ENCODE peak calls at places on chromosomes 7 and 10, in eight cellular contexts. G, P, W, M, K, X, T and I are unnamed samples.

GRCh38 chr10:69425513-69426298 is 9.0 kb upstream of the TACR2 start:
- DNase-seq in M (no peak), G (peak; percentile 79), W (no peak), K (peak; percentile 60), P (no peak), T (no peak), X (no peak), I (peak; percentile 78)

GRCh38 chr10:24920907-24921881 is 31.2 kb downstream of the PRTFDC1 start:
- DNase-seq in M (no peak), W (peak; percentile 62), P (peak; percentile 33), K (peak; percentile 40), T (peak; percentile 24), G (no peak), X (no peak), I (peak; percentile 61)

GRCh38 chr10:17229717-17229966 is 1.6 kb downstream of the VIM start:
- DNase-seq in K (no peak), P (no peak), X (no peak), M (no peak), G (no peak), T (no peak), W (no peak), I (peak; percentile 20)

GRCh38 chr10:46516660-46517416 is 39.6 kb downstream of the GPRIN2 start:
- DNase-seq in M (peak; percentile 37), W (peak; percentile 97), P (no peak), T (no peak), X (no peak), G (no peak), K (no peak), I (peak; percentile 10)

GRCh38 chr7:47685712-47686376 is 103.9 kb upstream of the TNS3 start:
- DNase-seq in T (no peak), P (no peak), W (no peak), K (no peak), M (no peak), G (no peak), X (no peak), I (no peak)

GRCh38 chr10:64062793-64063192 is 541.6 kb downstream of the REEP3 start:
- DNase-seq in X (no peak), P (no peak), M (no peak), W (no peak), T (no peak), K (no peak), G (no peak), I (no peak)

GRCh38 chr10:121662945-121663917 is 65.0 kb upstream of the FGFR2 start:
- DNase-seq in P (no peak), T (no peak), X (no peak), M (peak; percentile 45), W (peak; percentile 21), G (no peak), K (no peak), I (no peak)

GRCh38 chr7:131293018-131293417 is 34.7 kb upstream of the MKLN1 start:
- DNase-seq in G (no peak), T (no peak), M (no peak), P (no peak), K (no peak), X (no peak), W (no peak), I (no peak)

GRCh38 chr10:78856421-78856820 is 212.3 kb upstream of the ZMIZ1 start:
- DNase-seq in W (no peak), T (no peak), K (peak; percentile 93), G (no peak), X (no peak), M (no peak), P (no peak), I (no peak)